ENCODE peak calls at places on chromosomes 4 and X, in ten cellular contexts. N is neural progenitor cell; R is activated CD4-positive, alpha-beta T cell treated with anti-CD3 and anti-CD28 coated beads, Interleukin-2, amount 10 ng/mL, durations not matched to agents 7 days and 5 days; V is GM04503; U is D341Med; T is Ammon's horn; D is neural crest cell; M is uterus; A is ureter; X is testis. P is an unnamed sample.

GRCh38 chr4:161466321-161466720 is 697.5 kb downstream of the FSTL5 start:
- DNase-seq in N (no peak), R (no peak), V (no peak), U (peak; percentile 71), T (no peak), D (no peak), M (no peak), A (no peak), X (no peak), P (no peak)

GRCh38 chr4:144872508-144873293 is 225.3 kb downstream of the ANAPC10 start:
- DNase-seq in N (no peak), R (no peak), V (no peak), U (no peak), T (no peak), D (no peak), M (peak; percentile 15), A (peak; percentile 57), X (peak; percentile 19), P (no peak)

GRCh38 chrX:74458738-74459137 is 37.4 kb downstream of the SLC16A2 start:
- DNase-seq in N (no peak), R (no peak), V (peak; percentile 34), U (no peak), T (no peak), D (no peak), M (no peak), A (no peak), X (no peak), P (peak; percentile 43)

GRCh38 chrX:43870758-43871419 is 11.4 kb downstream of the MAOB start:
- DNase-seq in N (no peak), R (no peak), V (no peak), U (no peak), T (no peak), D (no peak), M (no peak), A (no peak), X (no peak), P (no peak)

GRCh38 chr4:54277691-54278090 is 48.6 kb downstream of the PDGFRA start:
- DNase-seq in N (no peak), R (no peak), V (peak; percentile 60), U (no peak), T (no peak), D (no peak), M (no peak), A (peak; percentile 55), X (no peak), P (peak; percentile 37)

GRCh38 chr4:138310991-138311390 is 68.8 kb upstream of the SLC7A11 start:
- DNase-seq in N (no peak), R (no peak), V (peak; percentile 67), U (no peak), T (no peak), D (no peak), M (no peak), A (no peak), X (no peak), P (peak; percentile 6)

GRCh38 chr4:55247521-55247920 is 98.5 kb upstream of the SRD5A3 start:
- DNase-seq in N (no peak), R (no peak), V (no peak), U (no peak), T (no peak), D (no peak), M (no peak), A (no peak), X (no peak), P (no peak)

GRCh38 chr4:102713096-102713495 is 47.7 kb downstream of the MANBA start:
- DNase-seq in N (no peak), R (no peak), V (peak; percentile 22), U (no peak), T (no peak), D (no peak), M (no peak), A (no peak), X (no peak), P (peak; percentile 18)

GRCh38 chr4:48470570-48470969 is 12.6 kb upstream of the SLC10A4 start:
- DNase-seq in N (no peak), R (no peak), V (peak; percentile 3), U (no peak), T (peak; percentile 71), D (no peak), M (no peak), A (no peak), X (no peak), P (no peak)

GRCh38 chr4:98283219-98284199 is 22.3 kb downstream of the RAP1GDS1 start:
- DNase-seq in N (no peak), R (no peak), V (no peak), U (no peak), T (no peak), D (no peak), M (no peak), A (no peak), X (no peak), P (no peak)

GRCh38 chrX:120468825-120469525 is at the start of gene LAMP2:
- DNase-seq in N (peak; percentile 94), R (peak; percentile 83), V (peak; percentile 47), U (peak; percentile 87), T (peak; percentile 94), D (peak; percentile 62), M (peak; percentile 88), A (peak; percentile 92), X (peak; percentile 95), P (peak; percentile 36)

GRCh38 chr4:169014581-169014980 is 4.5 kb upstream of the CBR4 start:
- DNase-seq in N (no peak), R (no peak), V (no peak), U (no peak), T (no peak), D (no peak), M (no peak), A (no peak), X (no peak), P (no peak)

P was measured in HS-5.